ENCODE peak calls at places on chromosomes 16 and 17, in five cellular contexts. F is GM12892, S is K562, L is GM12878, C is H1. O is an unnamed sample.

GRCh38 chr17:2282297-2282873 is 21.2 kb downstream of the SMG6 start:
- DNase-seq in C (no peak), S (peak; percentile 35), L (no peak), F (no peak), O (no peak)

GRCh38 chr16:19073863-19074262 is 6.4 kb downstream of the COQ7 start:
- DNase-seq in S (no peak), F (no peak), L (no peak), C (no peak), O (no peak)

GRCh38 chr16:50338371-50339231 is 30.2 kb downstream of the BRD7 start:
- DNase-seq in F (no peak), L (no peak), S (no peak), C (no peak), O (no peak)

GRCh38 chr17:39208893-39209292 is 8.8 kb downstream of the RPL19 start:
- DNase-seq in C (no peak), L (no peak), S (no peak), F (peak; percentile 68), O (peak; percentile 81)

GRCh38 chr16:62033065-62033464 is 3.2 kb downstream of the CDH8 start:
- DNase-seq in S (no peak), L (no peak), C (no peak), F (no peak), O (no peak)

GRCh38 chr16:85392756-85393673 is 220.1 kb upstream of the GSE1 start:
- DNase-seq in C (peak; percentile 43), S (no peak), F (no peak), L (no peak), O (no peak)

GRCh38 chr17:44004077-44004760 is at the start of gene NAGS:
- DNase-seq in F (no peak), L (no peak), C (no peak), S (peak; percentile 60), O (no peak)

GRCh38 chr16:60682219-60682618 is 1354.0 kb downstream of the CDH8 start:
- DNase-seq in C (no peak), F (no peak), S (no peak), L (no peak), O (no peak)

GRCh38 chr17:55563363-55563762 is 52.1 kb upstream of the SMIM36 start:
- DNase-seq in L (no peak), F (no peak), C (no peak), S (no peak), O (no peak)

GRCh38 chr17:50279181-50279526 is 4.9 kb downstream of the TMEM92 start:
- DNase-seq in F (peak; percentile 20), S (no peak), L (no peak), C (no peak), O (no peak)

GRCh38 chr17:34400301-34400931 is 37.4 kb upstream of the CCL1 start:
- DNase-seq in F (no peak), L (no peak), S (no peak), C (no peak), O (no peak)

GRCh38 chr16:67399218-67399733 is 6.0 kb upstream of the TPPP3 start:
- DNase-seq in C (peak; percentile 95), F (peak; percentile 85), L (no peak), S (peak; percentile 81), O (peak; percentile 87)

GRCh38 chr17:65664296-65664695 is 102.8 kb upstream of the AXIN2 start:
- DNase-seq in F (no peak), S (no peak), L (no peak), C (no peak), O (no peak)

GRCh38 chr17:30274887-30275286 is 16.9 kb downstream of the BLMH start:
- DNase-seq in L (no peak), S (no peak), F (no peak), C (no peak), O (no peak)

GRCh38 chr16:82088483-82088882 is 53.4 kb downstream of the HSD17B2 start:
- DNase-seq in L (no peak), F (no peak), C (no peak), S (no peak), O (no peak)

GRCh38 chr17:41439375-41439774 is 1.4 kb downstream of the KRT38 start:
- DNase-seq in L (no peak), C (no peak), F (no peak), S (no peak), O (no peak)
- TF ChIP-seq TAF1 in L (no peak), C (no peak), F (no peak), S (no peak), O (no peak)

DNA sequence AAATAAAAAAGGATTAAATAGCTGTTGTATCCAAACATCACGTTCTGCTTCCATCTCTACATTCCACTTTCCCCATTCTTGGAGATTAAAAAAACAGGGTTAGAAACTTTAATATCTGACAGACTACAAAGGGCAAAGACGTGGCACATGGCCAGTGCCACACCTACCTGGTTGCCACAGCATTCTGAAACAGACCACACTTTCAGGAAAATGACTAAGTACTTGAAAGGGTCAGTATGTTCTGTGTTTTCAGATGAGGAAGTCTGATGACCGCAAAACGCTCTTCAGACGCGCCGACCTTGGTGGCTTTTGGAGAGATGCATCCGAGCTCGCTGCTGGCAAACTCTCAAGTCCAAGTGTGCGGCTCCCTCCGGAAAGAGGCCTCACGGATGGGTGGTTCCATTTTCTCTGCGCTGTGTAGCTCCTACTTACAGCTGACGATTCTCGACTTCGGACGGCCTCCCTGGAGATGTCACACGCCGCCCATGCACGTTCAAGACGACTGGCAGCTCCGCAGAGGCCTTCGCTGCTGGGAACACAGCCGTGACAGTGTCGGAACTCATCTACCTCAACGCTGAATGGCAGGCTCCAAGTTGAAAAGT is 15.5 kb downstream of the MAP1LC3B start:
- DNase-seq in S (no peak), L (peak; percentile 84), C (no peak), F (no peak), O (no peak)
- TF ChIP-seq POLR2AphosphoS5 in S (no peak), L (no peak), C (no peak), F (no peak), O (no peak)

DNA sequence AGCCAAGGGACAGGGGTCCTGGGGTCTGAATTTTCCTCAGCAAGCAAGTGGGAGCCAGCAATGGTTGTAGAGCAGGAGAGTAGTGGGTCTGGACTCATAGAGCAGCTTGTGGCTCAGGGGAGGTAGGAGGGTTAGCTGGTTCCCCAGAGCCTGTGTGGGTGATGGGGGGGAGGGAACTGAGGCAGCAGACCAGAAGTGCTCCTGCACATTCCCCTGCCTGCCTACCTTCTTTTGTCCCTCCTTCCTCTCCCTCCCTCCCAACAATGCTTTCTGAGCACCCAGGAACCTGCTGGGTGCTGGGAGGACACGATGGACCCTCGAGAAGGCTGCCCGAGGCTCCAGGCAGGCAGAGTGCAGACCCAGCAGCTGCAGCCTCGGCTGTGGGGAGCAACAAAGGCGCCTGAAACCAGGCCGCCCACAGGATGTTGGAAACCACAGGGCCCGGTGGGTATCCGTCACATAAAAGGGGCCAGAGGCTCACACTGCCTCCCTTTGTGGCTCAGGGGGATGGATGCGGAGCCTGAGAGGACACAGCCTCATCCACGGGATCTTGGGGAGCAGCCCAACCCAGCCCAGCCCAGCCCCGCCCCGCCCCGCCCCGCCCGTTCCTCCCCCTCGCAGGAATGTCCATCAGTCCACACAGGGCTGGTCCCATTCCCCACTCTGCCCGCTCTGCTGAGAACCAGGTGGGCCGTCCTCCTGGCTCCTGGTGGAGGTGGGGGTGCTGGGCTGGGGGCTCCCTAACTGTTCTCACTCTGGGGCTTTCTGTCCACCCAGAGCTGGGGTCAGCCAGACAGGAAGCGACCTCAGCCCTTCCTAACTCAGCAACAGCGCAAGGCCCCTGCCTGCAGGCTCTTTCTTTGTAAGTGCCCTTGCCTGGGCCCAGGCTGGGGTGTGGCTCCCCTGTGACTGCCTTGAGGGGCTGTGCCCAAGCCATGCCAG is 1.7 kb upstream of the NLRC3 start:
- DNase-seq in F (peak; percentile 76), L (peak; percentile 56), S (peak; percentile 51), C (peak; percentile 69), O (peak; percentile 81)
- TF ChIP-seq TAF1 in F (no peak), L (peak; percentile 49), S (no peak), C (no peak), O (peak; percentile 30)

GRCh38 chr17:28371245-28372202 is at the start of gene SARM1:
- DNase-seq in C (peak; percentile 99), F (peak; percentile 95), L (peak; percentile 63), S (peak; percentile 89), O (peak; percentile 97)
- TF ChIP-seq POLR2AphosphoS5 in C (no peak), F (no peak), L (no peak), S (no peak), O (no peak)

GRCh38 chr17:76567634-76568432 is 17.8 kb downstream of the ST6GALNAC2 start:
- DNase-seq in S (peak; percentile 30), L (no peak), C (no peak), F (no peak), O (no peak)
- TF ChIP-seq TAF1 in S (no peak), L (no peak), C (no peak), F (no peak), O (no peak)

O was measured in GM12891.